ENCODE peak calls at places on chromosomes 3 and 15, in nine cellular contexts. F is fibroblast of lung; W is GM04504; X is dermis blood vessel endothelial cell; S is brain microvascular endothelial cell; Q is EL; B is effector memory CD4-positive, alpha-beta T cell; G is HT-29; R is activated naive CD8-positive, alpha-beta T cell treated with anti-CD3 and anti-CD28 coated beads, Interleukin-2, amount 50 U/mL, for 16 hours. Y is an unnamed sample.

GRCh38 chr3:185687479-185687878 is 101.4 kb downstream of the SENP2 start:
- DNase-seq in S (no peak), W (no peak), B (no peak), F (peak), Q (peak), G (no peak), R (no peak), X (peak), Y (peak)

GRCh38 chr15:82874267-82874666 is 64.8 kb downstream of the WHAMM start:
- DNase-seq in W (no peak), B (no peak), G (no peak), X (no peak), R (no peak), Q (no peak), F (no peak), S (no peak), Y (no peak)

GRCh38 chr15:90095521-90095959 is 6.7 kb downstream of the IDH2 start:
- DNase-seq in Q (no peak), F (no peak), W (no peak), X (no peak), S (no peak), B (no peak), R (no peak), G (no peak), Y (no peak)

GRCh38 chr3:159451067-159451466 is 537.6 kb upstream of the IL12A start:
- DNase-seq in B (no peak), S (no peak), G (no peak), F (no peak), Q (peak), R (no peak), X (no peak), W (no peak), Y (no peak)

GRCh38 chr3:37620071-37620635 is 241.5 kb upstream of the CTDSPL start:
- DNase-seq in G (no peak), Q (no peak), S (no peak), X (no peak), B (no peak), F (no peak), W (no peak), R (no peak), Y (no peak)

GRCh38 chr3:43726511-43726910 is 35.8 kb downstream of the ABHD5 start:
- DNase-seq in B (no peak), S (peak), Q (no peak), G (no peak), W (no peak), X (no peak), F (peak), R (no peak), Y (no peak)

GRCh38 chr3:127425505-127426443 is 137.9 kb upstream of the PRR20G start:
- DNase-seq in R (no peak), B (no peak), Q (no peak), F (no peak), X (no peak), W (no peak), G (no peak), S (no peak), Y (no peak)

GRCh38 chr3:32009957-32010356 is 28.4 kb downstream of the ZNF860 start:
- DNase-seq in S (no peak), F (no peak), R (no peak), B (no peak), W (no peak), X (no peak), G (no peak), Q (no peak), Y (no peak)

GRCh38 chr3:31634485-31634884 is 101.8 kb downstream of the STT3B start:
- DNase-seq in W (peak), X (no peak), R (no peak), S (peak), Q (peak), G (no peak), F (no peak), B (no peak), Y (no peak)

GRCh38 chr15:43249699-43250203 is 17.0 kb downstream of the TGM5 start:
- DNase-seq in W (peak), Q (peak), R (no peak), B (no peak), X (no peak), G (no peak), F (peak), S (peak), Y (no peak)

GRCh38 chr3:169148448-169149348 is 514.8 kb downstream of the MECOM start:
- DNase-seq in W (no peak), F (no peak), Q (peak), G (peak), B (no peak), X (peak), R (no peak), S (peak), Y (no peak)

GRCh38 chr3:45560270-45561020 is 34.1 kb upstream of the LIMD1 start:
- DNase-seq in G (no peak), W (no peak), R (no peak), Q (no peak), X (peak), S (no peak), F (peak), B (no peak), Y (no peak)

GRCh38 chr3:69226071-69226470 is 103.7 kb upstream of the LMOD3 start:
- DNase-seq in S (no peak), W (no peak), R (no peak), Q (no peak), G (peak), F (no peak), B (no peak), X (no peak), Y (no peak)

GRCh38 chr15:69478259-69478687 is 25.7 kb downstream of the RPLP1 start:
- DNase-seq in G (peak), B (peak), R (no peak), Q (peak), S (no peak), W (no peak), X (peak), F (peak), Y (peak)

GRCh38 chr3:151837057-151837456 is 23.1 kb downstream of the AADAC start:
- DNase-seq in F (peak), R (no peak), B (no peak), S (peak), X (peak), Q (peak), G (peak), W (peak), Y (peak)

GRCh38 chr3:6062226-6063187 is 798.4 kb upstream of the GRM7 start:
- DNase-seq in B (no peak), W (no peak), Q (no peak), X (no peak), R (no peak), S (no peak), F (no peak), G (no peak), Y (peak)

GRCh38 chr15:27686376-27686775 is 412.7 kb downstream of the OCA2 start:
- DNase-seq in G (no peak), Q (no peak), S (peak), R (no peak), X (no peak), W (no peak), B (no peak), F (peak), Y (no peak)

GRCh38 chr3:152360966-152361365 is 92.2 kb downstream of the MBNL1 start:
- DNase-seq in R (no peak), S (no peak), X (no peak), G (no peak), W (no peak), Q (no peak), B (no peak), F (no peak), Y (no peak)

GRCh38 chr3:149655826-149656599 is 1.8 kb downstream of the WWTR1 start:
- DNase-seq in Q (peak), F (peak), X (peak), W (no peak), B (no peak), R (no peak), S (no peak), G (no peak), Y (no peak)

Y was measured in A673.